ENCODE peak calls at places on chromosomes 11 and 22, in nine cellular contexts. Z, Q, H, E, D, T, B, W and I are unnamed samples.
A peak's percentile ranks its signal among the peaks of the same experiment; 100 is the strongest.

GRCh38 chr11:112401036-112401769 is 140.5 kb upstream of the PLET1 start:
- DNase-seq in W (no peak), Z (no peak), D (no peak), T (no peak), H (no peak), B (no peak), Q (no peak), E (peak; percentile 58), I (no peak)

GRCh38 chr11:131618203-131618602 is 247.8 kb downstream of the NTM start:
- DNase-seq in Q (no peak), B (no peak), W (no peak), D (no peak), Z (no peak), T (no peak), H (no peak), E (no peak), I (no peak)

GRCh38 chr22:44445307-44445680 is 52.7 kb downstream of the RTL6 start:
- DNase-seq in H (no peak), Z (no peak), T (no peak), B (no peak), D (no peak), Q (no peak), E (no peak), W (no peak), I (no peak)

GRCh38 chr11:74627381-74627780 is 35.0 kb downstream of the POLD3 start:
- DNase-seq in H (no peak), D (no peak), Q (no peak), T (no peak), Z (no peak), E (no peak), W (no peak), B (no peak), I (no peak)

GRCh38 chr11:34252651-34253050 is 105.2 kb downstream of the ABTB2 start:
- DNase-seq in E (peak; percentile 31), Q (no peak), Z (no peak), T (no peak), B (no peak), D (no peak), H (no peak), W (no peak), I (no peak)

GRCh38 chr11:14499178-14499559 is 442 bp downstream of the COPB1 start:
- DNase-seq in H (peak; percentile 23), E (peak; percentile 57), B (peak; percentile 22), Z (no peak), D (peak; percentile 11), T (no peak), W (no peak), Q (peak; percentile 36), I (peak; percentile 54)

GRCh38 chr11:68753300-68753699 is 2.0 kb upstream of the TESMIN start:
- DNase-seq in T (no peak), Z (no peak), B (no peak), D (no peak), Q (no peak), E (peak; percentile 52), W (no peak), H (no peak), I (no peak)

GRCh38 chr11:83818349-83818748 is 532.2 kb upstream of the CCDC90B start:
- DNase-seq in E (peak; percentile 35), T (no peak), D (no peak), H (no peak), Z (no peak), Q (no peak), W (no peak), B (no peak), I (no peak)

GRCh38 chr22:20989323-20990138 is 7.4 kb downstream of the LZTR1 start:
- DNase-seq in D (no peak), B (no peak), E (no peak), W (no peak), Q (no peak), H (no peak), Z (no peak), T (no peak), I (no peak)

GRCh38 chr11:100562102-100562501 is 125.0 kb upstream of the ARHGAP42 start:
- DNase-seq in B (peak; percentile 54), E (no peak), T (no peak), Q (peak; percentile 11), Z (no peak), H (no peak), D (no peak), W (no peak), I (peak; percentile 16)

GRCh38 chr11:108289699-108290098 is 66.8 kb downstream of the ATM start:
- DNase-seq in D (no peak), E (peak; percentile 88), T (no peak), B (no peak), Q (no peak), W (no peak), H (no peak), Z (no peak), I (no peak)